ENCODE peak calls at places on chromosomes 13 and 19, in eight cellular contexts. One of them, this sample, is unnamed.

GRCh38 chr19:19405919-19406877 is 723 bp downstream of the GATAD2A start:
- DNase-seq in transverse colon: peak; percentile 57
- DNase-seq in spleen: peak; percentile 92
- DNase-seq in prostate gland: peak; percentile 16
- DNase-seq in HCT116: no peak
- DNase-seq in GM23338: peak; percentile 83
- DNase-seq in stomach: peak; percentile 49
- DNase-seq in endothelial cell of umbilical vein: peak; percentile 52
- DNase-seq in this sample: peak; percentile 75

GRCh38 chr13:58852076-58852475 is 1220.5 kb downstream of the PCDH17 start:
- DNase-seq in HCT116: no peak
- DNase-seq in prostate gland: no peak
- DNase-seq in endothelial cell of umbilical vein: peak; percentile 1
- DNase-seq in transverse colon: no peak
- DNase-seq in spleen: no peak
- DNase-seq in GM23338: no peak
- DNase-seq in stomach: no peak
- DNase-seq in this sample: no peak

GRCh38 chr13:111854403-111854802 is 212.5 kb upstream of the SOX1 start:
- DNase-seq in stomach: no peak
- DNase-seq in GM23338: peak; percentile 26
- DNase-seq in HCT116: no peak
- DNase-seq in transverse colon: no peak
- DNase-seq in prostate gland: no peak
- DNase-seq in spleen: no peak
- DNase-seq in endothelial cell of umbilical vein: no peak
- DNase-seq in this sample: no peak

GRCh38 chr19:17294051-17294891 is 9.0 kb downstream of the ABHD8 start:
- DNase-seq in GM23338: peak; percentile 82
- DNase-seq in spleen: peak; percentile 78
- DNase-seq in stomach: no peak
- DNase-seq in HCT116: no peak
- DNase-seq in transverse colon: peak; percentile 56
- DNase-seq in prostate gland: no peak
- DNase-seq in endothelial cell of umbilical vein: no peak
- DNase-seq in this sample: no peak

GRCh38 chr13:94249512-94249911 is 230.0 kb downstream of the DCT start:
- DNase-seq in stomach: no peak
- DNase-seq in endothelial cell of umbilical vein: no peak
- DNase-seq in HCT116: no peak
- DNase-seq in transverse colon: no peak
- DNase-seq in GM23338: peak; percentile 28
- DNase-seq in spleen: no peak
- DNase-seq in prostate gland: no peak
- DNase-seq in this sample: no peak

GRCh38 chr19:49887653-49888477 is 8.8 kb downstream of the IL4I1 start:
- DNase-seq in spleen: peak; percentile 73
- DNase-seq in endothelial cell of umbilical vein: no peak
- DNase-seq in GM23338: no peak
- DNase-seq in prostate gland: no peak
- DNase-seq in transverse colon: no peak
- DNase-seq in stomach: no peak
- DNase-seq in HCT116: no peak
- DNase-seq in this sample: no peak

GRCh38 chr13:113586661-113587479 is 2.3 kb downstream of the TFDP1 start:
- DNase-seq in HCT116: no peak
- DNase-seq in endothelial cell of umbilical vein: no peak
- DNase-seq in transverse colon: peak; percentile 6
- DNase-seq in stomach: peak; percentile 21
- DNase-seq in spleen: peak; percentile 54
- DNase-seq in prostate gland: no peak
- DNase-seq in GM23338: no peak
- DNase-seq in this sample: peak; percentile 45

GRCh38 chr19:2511570-2511969 is 35.6 kb downstream of the GADD45B start:
- DNase-seq in prostate gland: no peak
- DNase-seq in spleen: no peak
- DNase-seq in HCT116: no peak
- DNase-seq in GM23338: no peak
- DNase-seq in stomach: no peak
- DNase-seq in transverse colon: no peak
- DNase-seq in endothelial cell of umbilical vein: no peak
- DNase-seq in this sample: no peak

GRCh38 chr19:13154241-13154778 is 4.1 kb downstream of the IER2 start:
- DNase-seq in transverse colon: peak; percentile 93
- DNase-seq in spleen: peak; percentile 97
- DNase-seq in stomach: peak; percentile 89
- DNase-seq in GM23338: peak; percentile 33
- DNase-seq in endothelial cell of umbilical vein: peak; percentile 80
- DNase-seq in prostate gland: peak; percentile 91
- DNase-seq in HCT116: no peak
- DNase-seq in this sample: peak; percentile 99

GRCh38 chr13:82701021-82701420 is 1181.3 kb downstream of the SLITRK1 start:
- DNase-seq in stomach: no peak
- DNase-seq in HCT116: no peak
- DNase-seq in GM23338: no peak
- DNase-seq in transverse colon: no peak
- DNase-seq in prostate gland: no peak
- DNase-seq in spleen: no peak
- DNase-seq in endothelial cell of umbilical vein: no peak
- DNase-seq in this sample: no peak

GRCh38 chr19:18399008-18399407 is 1.6 kb upstream of the LRRC25 start:
- DNase-seq in transverse colon: peak; percentile 60
- DNase-seq in spleen: peak; percentile 86
- DNase-seq in endothelial cell of umbilical vein: no peak
- DNase-seq in stomach: peak; percentile 87
- DNase-seq in prostate gland: peak; percentile 77
- DNase-seq in GM23338: no peak
- DNase-seq in HCT116: no peak
- DNase-seq in this sample: no peak

GRCh38 chr13:110471833-110472162 is 89.7 kb downstream of the RAB20 start:
- DNase-seq in transverse colon: peak; percentile 60
- DNase-seq in HCT116: no peak
- DNase-seq in spleen: peak; percentile 87
- DNase-seq in GM23338: no peak
- DNase-seq in prostate gland: no peak
- DNase-seq in endothelial cell of umbilical vein: no peak
- DNase-seq in stomach: peak; percentile 35
- DNase-seq in this sample: peak; percentile 77

GRCh38 chr19:23075031-23075733 is 41.6 kb upstream of the ZNF730 start:
- DNase-seq in stomach: no peak
- DNase-seq in transverse colon: peak; percentile 19
- DNase-seq in HCT116: no peak
- DNase-seq in endothelial cell of umbilical vein: peak; percentile 41
- DNase-seq in GM23338: peak; percentile 96
- DNase-seq in prostate gland: peak; percentile 53
- DNase-seq in spleen: peak; percentile 71
- DNase-seq in this sample: peak; percentile 76

GRCh38 chr19:4208385-4209094 is 20.8 kb upstream of the EBI3 start:
- DNase-seq in HCT116: peak; percentile 66
- DNase-seq in spleen: no peak
- DNase-seq in GM23338: peak; percentile 78
- DNase-seq in prostate gland: no peak
- DNase-seq in endothelial cell of umbilical vein: no peak
- DNase-seq in stomach: no peak
- DNase-seq in transverse colon: peak; percentile 40
- DNase-seq in this sample: no peak

GRCh38 chr19:18093439-18094161 is 4.0 kb upstream of the MAST3 start:
- DNase-seq in HCT116: peak; percentile 64
- DNase-seq in prostate gland: no peak
- DNase-seq in endothelial cell of umbilical vein: no peak
- DNase-seq in GM23338: peak; percentile 68
- DNase-seq in stomach: no peak
- DNase-seq in spleen: no peak
- DNase-seq in transverse colon: no peak
- DNase-seq in this sample: no peak

GRCh38 chr13:104318121-104318520 is 1251.9 kb upstream of the SLC10A2 start:
- DNase-seq in transverse colon: no peak
- DNase-seq in stomach: no peak
- DNase-seq in GM23338: peak; percentile 15
- DNase-seq in HCT116: peak; percentile 4
- DNase-seq in spleen: no peak
- DNase-seq in prostate gland: no peak
- DNase-seq in endothelial cell of umbilical vein: peak; percentile 43
- DNase-seq in this sample: no peak

GRCh38 chr13:23642110-23642509 is 71.9 kb downstream of the TNFRSF19 start:
- DNase-seq in prostate gland: no peak
- DNase-seq in stomach: no peak
- DNase-seq in GM23338: no peak
- DNase-seq in spleen: no peak
- DNase-seq in HCT116: no peak
- DNase-seq in transverse colon: no peak
- DNase-seq in endothelial cell of umbilical vein: no peak
- DNase-seq in this sample: no peak

GRCh38 chr13:59750860-59751259 is 412.9 kb downstream of the DIAPH3 start:
- DNase-seq in GM23338: peak; percentile 95
- DNase-seq in stomach: no peak
- DNase-seq in endothelial cell of umbilical vein: peak; percentile 4
- DNase-seq in spleen: no peak
- DNase-seq in transverse colon: no peak
- DNase-seq in prostate gland: no peak
- DNase-seq in HCT116: no peak
- DNase-seq in this sample: no peak

GRCh38 chr19:7098701-7099596 is 29.4 kb downstream of the ZNF557 start:
- DNase-seq in stomach: peak; percentile 92
- DNase-seq in endothelial cell of umbilical vein: peak; percentile 92
- DNase-seq in prostate gland: peak; percentile 87
- DNase-seq in HCT116: peak; percentile 79
- DNase-seq in spleen: peak; percentile 97
- DNase-seq in GM23338: peak; percentile 97
- DNase-seq in transverse colon: peak; percentile 94
- DNase-seq in this sample: peak; percentile 97
- TF ChIP-seq POLR2AphosphoS5 in stomach: peak; percentile 72
- TF ChIP-seq POLR2AphosphoS5 in endothelial cell of umbilical vein: peak; percentile 68
- TF ChIP-seq POLR2AphosphoS5 in prostate gland: peak; percentile 85
- TF ChIP-seq POLR2AphosphoS5 in HCT116: peak; percentile 83
- TF ChIP-seq POLR2AphosphoS5 in spleen: peak; percentile 90
- TF ChIP-seq POLR2AphosphoS5 in GM23338: peak; percentile 75
- TF ChIP-seq POLR2AphosphoS5 in transverse colon: peak; percentile 47
- TF ChIP-seq POLR2AphosphoS5 in this sample: peak; percentile 34

GRCh38 chr13:26117620-26118019 is 65.8 kb upstream of the SHISA2 start:
- DNase-seq in endothelial cell of umbilical vein: no peak
- DNase-seq in GM23338: no peak
- DNase-seq in prostate gland: no peak
- DNase-seq in transverse colon: no peak
- DNase-seq in spleen: no peak
- DNase-seq in HCT116: no peak
- DNase-seq in stomach: no peak
- DNase-seq in this sample: no peak

GRCh38 chr13:26111797-26112196 is 60.0 kb upstream of the SHISA2 start:
- DNase-seq in HCT116: no peak
- DNase-seq in GM23338: no peak
- DNase-seq in transverse colon: no peak
- DNase-seq in prostate gland: no peak
- DNase-seq in spleen: no peak
- DNase-seq in endothelial cell of umbilical vein: no peak
- DNase-seq in stomach: no peak
- DNase-seq in this sample: no peak

DNA sequence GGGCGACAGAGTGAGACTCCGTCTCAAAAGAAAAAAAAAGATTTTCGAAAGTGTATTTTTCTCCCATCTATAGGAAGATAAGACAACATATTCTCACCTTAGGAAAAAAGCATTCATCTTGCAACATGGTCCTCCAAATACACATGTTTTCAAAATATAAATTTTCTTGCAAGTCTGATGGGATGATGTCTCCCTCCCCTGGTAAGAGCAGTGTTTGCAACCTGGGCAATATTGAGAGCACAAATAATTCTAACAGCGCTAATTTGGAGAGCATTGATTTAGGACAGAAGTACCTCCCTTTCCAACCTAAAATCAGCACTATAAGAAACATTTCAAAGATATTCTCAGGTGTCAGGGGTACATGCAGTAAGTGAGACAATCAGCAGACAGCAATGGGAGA is 61.0 kb upstream of the SHISA2 start:
- DNase-seq in HCT116: no peak
- DNase-seq in GM23338: peak; percentile 48
- DNase-seq in prostate gland: no peak
- DNase-seq in endothelial cell of umbilical vein: no peak
- DNase-seq in spleen: no peak
- DNase-seq in transverse colon: no peak
- DNase-seq in stomach: no peak
- DNase-seq in this sample: no peak
- TF ChIP-seq CTCF in HCT116: peak; percentile 35
- TF ChIP-seq CTCF in GM23338: peak; percentile 65
- TF ChIP-seq CTCF in prostate gland: no peak
- TF ChIP-seq CTCF in endothelial cell of umbilical vein: no peak
- TF ChIP-seq CTCF in spleen: no peak
- TF ChIP-seq CTCF in transverse colon: no peak
- TF ChIP-seq CTCF in stomach: no peak
- TF ChIP-seq CTCF in this sample: no peak

DNA sequence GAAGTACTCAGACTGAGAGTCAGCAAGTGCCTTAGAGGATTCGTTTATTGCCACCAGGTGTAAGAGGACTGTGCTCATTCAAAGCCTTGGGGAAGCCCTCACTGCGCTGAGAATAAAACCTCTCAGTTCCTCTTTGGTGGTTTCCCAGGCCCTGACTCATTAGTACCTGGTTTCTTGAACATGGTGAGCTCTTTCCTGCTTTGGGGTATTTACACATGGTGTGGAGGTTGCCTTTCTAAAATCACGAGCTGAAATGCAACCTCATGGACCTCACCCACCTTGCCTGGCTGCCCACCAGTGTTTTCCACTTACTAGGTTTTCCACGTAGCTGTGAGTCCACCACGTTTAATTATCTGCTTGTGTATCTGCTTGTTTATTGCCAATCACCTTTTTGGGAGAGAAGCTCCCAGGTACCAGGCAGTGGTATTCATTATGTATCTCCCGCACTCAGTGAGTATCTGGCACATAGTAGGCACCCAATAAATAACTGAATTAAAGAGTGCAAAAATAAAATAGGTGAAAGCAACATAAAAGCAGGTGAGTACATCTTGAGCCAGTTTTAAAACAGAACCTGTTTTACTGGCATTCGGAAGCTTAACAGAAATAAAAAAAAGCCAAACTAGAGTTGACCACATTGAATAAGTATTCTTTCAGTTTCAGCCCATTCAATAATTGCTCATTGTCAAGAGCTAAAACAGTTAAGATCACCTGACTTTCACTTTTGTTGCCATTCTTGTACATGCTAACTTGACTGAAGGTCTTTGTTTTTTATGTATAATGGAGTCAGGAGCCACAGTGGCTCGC is 533.0 kb downstream of the MYO16 start:
- DNase-seq in GM23338: no peak
- DNase-seq in spleen: no peak
- DNase-seq in prostate gland: no peak
- DNase-seq in transverse colon: peak; percentile 22
- DNase-seq in endothelial cell of umbilical vein: no peak
- DNase-seq in stomach: no peak
- DNase-seq in HCT116: no peak
- DNase-seq in this sample: no peak
- TF ChIP-seq POLR2AphosphoS5 in GM23338: no peak
- TF ChIP-seq POLR2AphosphoS5 in spleen: no peak
- TF ChIP-seq POLR2AphosphoS5 in prostate gland: no peak
- TF ChIP-seq POLR2AphosphoS5 in transverse colon: no peak
- TF ChIP-seq POLR2AphosphoS5 in endothelial cell of umbilical vein: no peak
- TF ChIP-seq POLR2AphosphoS5 in stomach: no peak
- TF ChIP-seq POLR2AphosphoS5 in HCT116: no peak
- TF ChIP-seq POLR2AphosphoS5 in this sample: no peak

DNA sequence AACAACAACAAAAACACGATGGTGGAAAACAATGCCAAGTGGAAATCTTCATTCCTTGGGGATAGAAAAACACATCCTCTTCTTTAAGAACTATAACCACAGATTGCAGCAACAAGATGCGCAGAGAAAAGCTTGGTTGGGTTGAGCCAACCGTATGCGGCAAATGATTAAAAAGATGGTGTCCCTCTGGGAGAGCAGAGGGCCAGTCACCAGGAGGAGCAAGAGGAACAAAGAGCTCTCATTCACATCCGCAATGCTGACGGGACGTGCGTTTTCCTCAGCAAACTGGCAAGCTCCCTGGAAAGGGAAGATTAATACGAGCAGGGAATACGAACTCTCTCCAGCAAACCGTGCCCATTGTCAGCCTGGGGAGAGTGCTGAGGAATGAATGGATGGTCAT is 141.6 kb downstream of the KATNAL1 start:
- DNase-seq in stomach: no peak
- DNase-seq in transverse colon: no peak
- DNase-seq in HCT116: no peak
- DNase-seq in GM23338: peak; percentile 21
- DNase-seq in spleen: no peak
- DNase-seq in prostate gland: no peak
- DNase-seq in endothelial cell of umbilical vein: no peak
- DNase-seq in this sample: no peak
- TF ChIP-seq CTCF in stomach: no peak
- TF ChIP-seq CTCF in transverse colon: no peak
- TF ChIP-seq CTCF in HCT116: no peak
- TF ChIP-seq CTCF in GM23338: peak; percentile 28
- TF ChIP-seq CTCF in spleen: no peak
- TF ChIP-seq CTCF in prostate gland: no peak
- TF ChIP-seq CTCF in endothelial cell of umbilical vein: no peak
- TF ChIP-seq CTCF in this sample: no peak

This sample was measured in sigmoid colon.